ENCODE peak calls at places on chromosomes 12 and 14, in ten cellular contexts. One of them, this sample, is unnamed.

GRCh38 chr14:25841226-25841625 is 756.6 kb downstream of the NOVA1 start:
- DNase-seq in AG04450: no peak
- DNase-seq in ascending aorta: no peak
- DNase-seq in fibroblast of pulmonary artery: no peak
- DNase-seq in tibial artery: no peak
- DNase-seq in K562: no peak
- DNase-seq in OCI-LY7: no peak
- DNase-seq in lower leg skin: no peak
- DNase-seq in Peyer's patch: no peak
- DNase-seq in pancreas: no peak
- DNase-seq in this sample: peak

GRCh38 chr12:88393017-88393767 is 187.1 kb downstream of the KITLG start:
- DNase-seq in AG04450: no peak
- DNase-seq in ascending aorta: no peak
- DNase-seq in fibroblast of pulmonary artery: peak
- DNase-seq in tibial artery: no peak
- DNase-seq in K562: no peak
- DNase-seq in OCI-LY7: peak
- DNase-seq in lower leg skin: no peak
- DNase-seq in Peyer's patch: no peak
- DNase-seq in pancreas: no peak
- DNase-seq in this sample: peak

GRCh38 chr14:56379956-56380355 is 199.6 kb upstream of the TMEM260 start:
- DNase-seq in AG04450: no peak
- DNase-seq in ascending aorta: no peak
- DNase-seq in fibroblast of pulmonary artery: peak
- DNase-seq in tibial artery: no peak
- DNase-seq in K562: no peak
- DNase-seq in OCI-LY7: no peak
- DNase-seq in lower leg skin: peak
- DNase-seq in Peyer's patch: no peak
- DNase-seq in pancreas: no peak
- DNase-seq in this sample: no peak

GRCh38 chr12:78864483-78865296 is at the start of gene SYT1:
- DNase-seq in AG04450: peak
- DNase-seq in ascending aorta: no peak
- DNase-seq in fibroblast of pulmonary artery: peak
- DNase-seq in tibial artery: no peak
- DNase-seq in K562: no peak
- DNase-seq in OCI-LY7: no peak
- DNase-seq in lower leg skin: no peak
- DNase-seq in Peyer's patch: peak
- DNase-seq in pancreas: peak
- DNase-seq in this sample: peak

GRCh38 chr14:71687115-71687836 is 245.0 kb upstream of the RGS6 start:
- DNase-seq in AG04450: no peak
- DNase-seq in ascending aorta: no peak
- DNase-seq in fibroblast of pulmonary artery: peak
- DNase-seq in tibial artery: no peak
- DNase-seq in K562: no peak
- DNase-seq in OCI-LY7: no peak
- DNase-seq in lower leg skin: no peak
- DNase-seq in Peyer's patch: no peak
- DNase-seq in pancreas: no peak
- DNase-seq in this sample: no peak

GRCh38 chr12:96211989-96212388 is 17.8 kb downstream of the ELK3 start:
- DNase-seq in AG04450: no peak
- DNase-seq in ascending aorta: no peak
- DNase-seq in fibroblast of pulmonary artery: no peak
- DNase-seq in tibial artery: no peak
- DNase-seq in K562: no peak
- DNase-seq in OCI-LY7: no peak
- DNase-seq in lower leg skin: no peak
- DNase-seq in Peyer's patch: no peak
- DNase-seq in pancreas: no peak
- DNase-seq in this sample: no peak

GRCh38 chr12:130576286-130576933 is 139.7 kb downstream of the RIMBP2 start:
- DNase-seq in AG04450: no peak
- DNase-seq in ascending aorta: no peak
- DNase-seq in fibroblast of pulmonary artery: no peak
- DNase-seq in tibial artery: no peak
- DNase-seq in K562: no peak
- DNase-seq in OCI-LY7: no peak
- DNase-seq in lower leg skin: no peak
- DNase-seq in Peyer's patch: no peak
- DNase-seq in pancreas: no peak
- DNase-seq in this sample: no peak

GRCh38 chr12:84697141-84697540 is 215.5 kb downstream of the SLC6A15 start:
- DNase-seq in AG04450: no peak
- DNase-seq in ascending aorta: no peak
- DNase-seq in fibroblast of pulmonary artery: no peak
- DNase-seq in tibial artery: no peak
- DNase-seq in K562: no peak
- DNase-seq in OCI-LY7: no peak
- DNase-seq in lower leg skin: no peak
- DNase-seq in Peyer's patch: no peak
- DNase-seq in pancreas: no peak
- DNase-seq in this sample: no peak

GRCh38 chr12:132489078-132489601 is 811 bp upstream of the FBRSL1 start:
- DNase-seq in AG04450: no peak
- DNase-seq in ascending aorta: no peak
- DNase-seq in fibroblast of pulmonary artery: no peak
- DNase-seq in tibial artery: peak
- DNase-seq in K562: peak
- DNase-seq in OCI-LY7: peak
- DNase-seq in lower leg skin: no peak
- DNase-seq in Peyer's patch: peak
- DNase-seq in pancreas: peak
- DNase-seq in this sample: no peak

GRCh38 chr12:132632521-132633228 is 14.1 kb downstream of the P2RX2 start:
- DNase-seq in AG04450: no peak
- DNase-seq in ascending aorta: no peak
- DNase-seq in fibroblast of pulmonary artery: no peak
- DNase-seq in tibial artery: no peak
- DNase-seq in K562: no peak
- DNase-seq in OCI-LY7: peak
- DNase-seq in lower leg skin: no peak
- DNase-seq in Peyer's patch: no peak
- DNase-seq in pancreas: peak
- DNase-seq in this sample: no peak

GRCh38 chr12:92538970-92539749 is 163.6 kb upstream of the PLEKHG7 start:
- DNase-seq in AG04450: peak
- DNase-seq in ascending aorta: no peak
- DNase-seq in fibroblast of pulmonary artery: peak
- DNase-seq in tibial artery: no peak
- DNase-seq in K562: no peak
- DNase-seq in OCI-LY7: peak
- DNase-seq in lower leg skin: no peak
- DNase-seq in Peyer's patch: no peak
- DNase-seq in pancreas: no peak
- DNase-seq in this sample: peak

GRCh38 chr14:88553886-88554457 is 835 bp downstream of the PTPN21 start:
- DNase-seq in AG04450: no peak
- DNase-seq in ascending aorta: no peak
- DNase-seq in fibroblast of pulmonary artery: peak
- DNase-seq in tibial artery: no peak
- DNase-seq in K562: no peak
- DNase-seq in OCI-LY7: no peak
- DNase-seq in lower leg skin: no peak
- DNase-seq in Peyer's patch: no peak
- DNase-seq in pancreas: no peak
- DNase-seq in this sample: no peak

GRCh38 chr12:47247418-47247817 is 167.7 kb upstream of the AMIGO2 start:
- DNase-seq in AG04450: no peak
- DNase-seq in ascending aorta: no peak
- DNase-seq in fibroblast of pulmonary artery: no peak
- DNase-seq in tibial artery: no peak
- DNase-seq in K562: no peak
- DNase-seq in OCI-LY7: no peak
- DNase-seq in lower leg skin: no peak
- DNase-seq in Peyer's patch: no peak
- DNase-seq in pancreas: peak
- DNase-seq in this sample: peak

GRCh38 chr14:65281991-65282908 is 130.3 kb upstream of the FUT8 start:
- DNase-seq in AG04450: no peak
- DNase-seq in ascending aorta: no peak
- DNase-seq in fibroblast of pulmonary artery: peak
- DNase-seq in tibial artery: no peak
- DNase-seq in K562: no peak
- DNase-seq in OCI-LY7: peak
- DNase-seq in lower leg skin: no peak
- DNase-seq in Peyer's patch: no peak
- DNase-seq in pancreas: no peak
- DNase-seq in this sample: no peak

GRCh38 chr12:111428081-111428727 is 22.5 kb downstream of the SH2B3 start:
- DNase-seq in AG04450: no peak
- DNase-seq in ascending aorta: no peak
- DNase-seq in fibroblast of pulmonary artery: no peak
- DNase-seq in tibial artery: no peak
- DNase-seq in K562: no peak
- DNase-seq in OCI-LY7: no peak
- DNase-seq in lower leg skin: no peak
- DNase-seq in Peyer's patch: no peak
- DNase-seq in pancreas: no peak
- DNase-seq in this sample: no peak

GRCh38 chr12:50507930-50508329 is 3.1 kb downstream of the DIP2B start:
- DNase-seq in AG04450: no peak
- DNase-seq in ascending aorta: no peak
- DNase-seq in fibroblast of pulmonary artery: no peak
- DNase-seq in tibial artery: no peak
- DNase-seq in K562: no peak
- DNase-seq in OCI-LY7: no peak
- DNase-seq in lower leg skin: peak
- DNase-seq in Peyer's patch: no peak
- DNase-seq in pancreas: no peak
- DNase-seq in this sample: peak

GRCh38 chr12:22733756-22734155 is 108.8 kb downstream of the ETNK1 start:
- DNase-seq in AG04450: no peak
- DNase-seq in ascending aorta: no peak
- DNase-seq in fibroblast of pulmonary artery: no peak
- DNase-seq in tibial artery: no peak
- DNase-seq in K562: no peak
- DNase-seq in OCI-LY7: no peak
- DNase-seq in lower leg skin: no peak
- DNase-seq in Peyer's patch: no peak
- DNase-seq in pancreas: no peak
- DNase-seq in this sample: peak

GRCh38 chr12:49261726-49262125 is 3.2 kb upstream of the TUBA1C start:
- DNase-seq in AG04450: no peak
- DNase-seq in ascending aorta: no peak
- DNase-seq in fibroblast of pulmonary artery: no peak
- DNase-seq in tibial artery: no peak
- DNase-seq in K562: no peak
- DNase-seq in OCI-LY7: no peak
- DNase-seq in lower leg skin: no peak
- DNase-seq in Peyer's patch: no peak
- DNase-seq in pancreas: no peak
- DNase-seq in this sample: no peak

GRCh38 chr12:123095074-123095694 is 55.7 kb downstream of the PITPNM2 start:
- DNase-seq in AG04450: no peak
- DNase-seq in ascending aorta: no peak
- DNase-seq in fibroblast of pulmonary artery: no peak
- DNase-seq in tibial artery: no peak
- DNase-seq in K562: no peak
- DNase-seq in OCI-LY7: no peak
- DNase-seq in lower leg skin: no peak
- DNase-seq in Peyer's patch: no peak
- DNase-seq in pancreas: no peak
- DNase-seq in this sample: no peak

GRCh38 chr12:86914716-86915115 is 658.5 kb upstream of the MGAT4C start:
- DNase-seq in AG04450: peak
- DNase-seq in ascending aorta: no peak
- DNase-seq in fibroblast of pulmonary artery: peak
- DNase-seq in tibial artery: no peak
- DNase-seq in K562: no peak
- DNase-seq in OCI-LY7: no peak
- DNase-seq in lower leg skin: no peak
- DNase-seq in Peyer's patch: no peak
- DNase-seq in pancreas: no peak
- DNase-seq in this sample: peak
- TF ChIP-seq CTCF in AG04450: peak
- TF ChIP-seq CTCF in ascending aorta: peak
- TF ChIP-seq CTCF in fibroblast of pulmonary artery: peak
- TF ChIP-seq CTCF in tibial artery: peak
- TF ChIP-seq CTCF in K562: no peak
- TF ChIP-seq CTCF in OCI-LY7: peak
- TF ChIP-seq CTCF in lower leg skin: no peak
- TF ChIP-seq CTCF in Peyer's patch: no peak
- TF ChIP-seq CTCF in pancreas: no peak
- TF ChIP-seq CTCF in this sample: peak

GRCh38 chr12:109994262-109995175 is 1.6 kb downstream of the GIT2 start:
- DNase-seq in AG04450: no peak
- DNase-seq in ascending aorta: no peak
- DNase-seq in fibroblast of pulmonary artery: peak
- DNase-seq in tibial artery: no peak
- DNase-seq in K562: no peak
- DNase-seq in OCI-LY7: peak
- DNase-seq in lower leg skin: no peak
- DNase-seq in Peyer's patch: no peak
- DNase-seq in pancreas: no peak
- DNase-seq in this sample: peak
- H3K4me3 ChIP-seq in AG04450: peak
- H3K4me3 ChIP-seq in ascending aorta: peak
- H3K4me3 ChIP-seq in fibroblast of pulmonary artery: peak
- H3K4me3 ChIP-seq in tibial artery: peak
- H3K4me3 ChIP-seq in K562: peak
- H3K4me3 ChIP-seq in OCI-LY7: peak
- H3K4me3 ChIP-seq in lower leg skin: no peak
- H3K4me3 ChIP-seq in Peyer's patch: peak
- H3K4me3 ChIP-seq in pancreas: peak
- H3K4me3 ChIP-seq in this sample: peak

DNA sequence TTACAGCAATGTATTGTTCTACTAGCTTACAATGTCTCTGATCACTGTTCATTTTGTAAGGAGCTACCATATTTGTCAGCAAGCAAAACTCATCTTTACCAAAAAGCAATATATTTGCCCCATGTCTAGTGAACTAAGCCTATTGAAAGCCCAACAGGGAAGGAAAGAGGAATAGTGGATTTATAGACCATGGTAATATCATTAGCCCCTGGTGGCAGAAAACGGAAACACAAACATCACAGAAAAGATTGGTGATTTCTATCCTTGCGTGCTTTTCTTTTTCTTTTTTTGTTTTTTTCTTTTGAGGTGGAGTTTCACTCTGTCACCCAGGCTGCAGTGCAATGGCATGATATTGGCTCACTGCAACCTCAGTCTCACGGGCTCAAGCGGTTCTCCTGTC is 1562.4 kb upstream of the TMEM132C start:
- DNase-seq in AG04450: no peak
- DNase-seq in ascending aorta: no peak
- DNase-seq in fibroblast of pulmonary artery: peak
- DNase-seq in tibial artery: no peak
- DNase-seq in K562: no peak
- DNase-seq in OCI-LY7: no peak
- DNase-seq in lower leg skin: no peak
- DNase-seq in Peyer's patch: no peak
- DNase-seq in pancreas: no peak
- DNase-seq in this sample: no peak
- TF ChIP-seq CTCF in AG04450: no peak
- TF ChIP-seq CTCF in ascending aorta: no peak
- TF ChIP-seq CTCF in fibroblast of pulmonary artery: peak
- TF ChIP-seq CTCF in tibial artery: no peak
- TF ChIP-seq CTCF in K562: peak
- TF ChIP-seq CTCF in OCI-LY7: peak
- TF ChIP-seq CTCF in lower leg skin: no peak
- TF ChIP-seq CTCF in Peyer's patch: no peak
- TF ChIP-seq CTCF in pancreas: no peak
- TF ChIP-seq CTCF in this sample: no peak

GRCh38 chr14:76918176-76918750 is 92.1 kb downstream of the LRRC74A start:
- DNase-seq in AG04450: peak
- DNase-seq in ascending aorta: no peak
- DNase-seq in fibroblast of pulmonary artery: peak
- DNase-seq in tibial artery: peak
- DNase-seq in K562: peak
- DNase-seq in OCI-LY7: no peak
- DNase-seq in lower leg skin: peak
- DNase-seq in Peyer's patch: peak
- DNase-seq in pancreas: no peak
- DNase-seq in this sample: no peak
- H3K4me3 ChIP-seq in AG04450: peak
- H3K4me3 ChIP-seq in ascending aorta: peak
- H3K4me3 ChIP-seq in fibroblast of pulmonary artery: peak
- H3K4me3 ChIP-seq in tibial artery: no peak
- H3K4me3 ChIP-seq in K562: no peak
- H3K4me3 ChIP-seq in OCI-LY7: no peak
- H3K4me3 ChIP-seq in lower leg skin: no peak
- H3K4me3 ChIP-seq in Peyer's patch: no peak
- H3K4me3 ChIP-seq in pancreas: no peak
- H3K4me3 ChIP-seq in this sample: no peak

This sample was measured in epithelial cell of esophagus.